ENCODE peak calls at places on chromosomes 16 and 17, in five cellular contexts. One of them, this sample, is unnamed.

GRCh38 chr17:73645050-73645871 is 1.0 kb upstream of the SDK2 start:
- DNase-seq in heart left ventricle: peak; percentile 72
- DNase-seq in colonic mucosa: no peak
- DNase-seq in MM.1S: no peak
- DNase-seq in heart right ventricle: peak; percentile 54
- DNase-seq in this sample: no peak

GRCh38 chr17:32497431-32498205 is 10.8 kb downstream of the CDK5R1 start:
- DNase-seq in heart left ventricle: no peak
- DNase-seq in colonic mucosa: no peak
- DNase-seq in MM.1S: no peak
- DNase-seq in heart right ventricle: no peak
- DNase-seq in this sample: no peak

GRCh38 chr17:77319211-77320031 is 178.7 kb downstream of the SEC14L1 start:
- DNase-seq in heart left ventricle: peak; percentile 89
- DNase-seq in colonic mucosa: peak; percentile 94
- DNase-seq in MM.1S: peak; percentile 86
- DNase-seq in heart right ventricle: peak; percentile 76
- DNase-seq in this sample: peak; percentile 87

GRCh38 chr17:77568540-77568939 is 390.0 kb upstream of the TNRC6C start:
- DNase-seq in heart left ventricle: no peak
- DNase-seq in colonic mucosa: no peak
- DNase-seq in MM.1S: no peak
- DNase-seq in heart right ventricle: no peak
- DNase-seq in this sample: no peak

GRCh38 chr17:36674278-36674650 is 72.9 kb downstream of the MRM1 start:
- DNase-seq in heart left ventricle: no peak
- DNase-seq in colonic mucosa: no peak
- DNase-seq in MM.1S: no peak
- DNase-seq in heart right ventricle: no peak
- DNase-seq in this sample: no peak

GRCh38 chr16:58339452-58339938 is 44.7 kb upstream of the PRSS54 start:
- DNase-seq in heart left ventricle: no peak
- DNase-seq in colonic mucosa: no peak
- DNase-seq in MM.1S: no peak
- DNase-seq in heart right ventricle: no peak
- DNase-seq in this sample: no peak

GRCh38 chr17:79648181-79648831 is 37.5 kb upstream of the RBFOX3 start:
- DNase-seq in heart left ventricle: no peak
- DNase-seq in colonic mucosa: peak; percentile 4
- DNase-seq in MM.1S: no peak
- DNase-seq in heart right ventricle: no peak
- DNase-seq in this sample: no peak

GRCh38 chr16:10922328-10923145 is 19.7 kb downstream of the DEXI start:
- DNase-seq in heart left ventricle: peak; percentile 87
- DNase-seq in colonic mucosa: no peak
- DNase-seq in MM.1S: no peak
- DNase-seq in heart right ventricle: peak; percentile 83
- DNase-seq in this sample: peak; percentile 60

GRCh38 chr17:28330671-28331070 is 4.6 kb downstream of the IFT20 start:
- DNase-seq in heart left ventricle: no peak
- DNase-seq in colonic mucosa: no peak
- DNase-seq in MM.1S: no peak
- DNase-seq in heart right ventricle: no peak
- DNase-seq in this sample: no peak

GRCh38 chr17:17437893-17438292 is 38.9 kb upstream of the MED9 start:
- DNase-seq in heart left ventricle: no peak
- DNase-seq in colonic mucosa: no peak
- DNase-seq in MM.1S: no peak
- DNase-seq in heart right ventricle: no peak
- DNase-seq in this sample: no peak

GRCh38 chr16:89060207-89060794 is 33.4 kb upstream of the ACSF3 start:
- DNase-seq in heart left ventricle: no peak
- DNase-seq in colonic mucosa: no peak
- DNase-seq in MM.1S: no peak
- DNase-seq in heart right ventricle: no peak
- DNase-seq in this sample: no peak

GRCh38 chr17:72587156-72587555 is 466.3 kb downstream of the SOX9 start:
- DNase-seq in heart left ventricle: no peak
- DNase-seq in colonic mucosa: no peak
- DNase-seq in MM.1S: peak; percentile 83
- DNase-seq in heart right ventricle: no peak
- DNase-seq in this sample: no peak

GRCh38 chr17:73999246-73999645 is 204.2 kb upstream of the RPL38 start:
- DNase-seq in heart left ventricle: no peak
- DNase-seq in colonic mucosa: no peak
- DNase-seq in MM.1S: no peak
- DNase-seq in heart right ventricle: no peak
- DNase-seq in this sample: no peak

GRCh38 chr16:31436221-31437045 is 6.2 kb downstream of the ZNF843 start:
- DNase-seq in heart left ventricle: no peak
- DNase-seq in colonic mucosa: no peak
- DNase-seq in MM.1S: no peak
- DNase-seq in heart right ventricle: no peak
- DNase-seq in this sample: no peak

GRCh38 chr16:31439519-31439918 is 3.1 kb downstream of the ZNF843 start:
- DNase-seq in heart left ventricle: no peak
- DNase-seq in colonic mucosa: no peak
- DNase-seq in MM.1S: no peak
- DNase-seq in heart right ventricle: no peak
- DNase-seq in this sample: no peak

GRCh38 chr16:31438414-31438813 is 4.2 kb downstream of the ZNF843 start:
- DNase-seq in heart left ventricle: no peak
- DNase-seq in colonic mucosa: no peak
- DNase-seq in MM.1S: no peak
- DNase-seq in heart right ventricle: no peak
- DNase-seq in this sample: no peak

GRCh38 chr16:31441956-31442355 is 633 bp downstream of the ZNF843 start:
- DNase-seq in heart left ventricle: no peak
- DNase-seq in colonic mucosa: no peak
- DNase-seq in MM.1S: no peak
- DNase-seq in heart right ventricle: peak; percentile 28
- DNase-seq in this sample: no peak

GRCh38 chr16:31440511-31441184 is 1.9 kb downstream of the ZNF843 start:
- DNase-seq in heart left ventricle: no peak
- DNase-seq in colonic mucosa: no peak
- DNase-seq in MM.1S: no peak
- DNase-seq in heart right ventricle: no peak
- DNase-seq in this sample: no peak
- H3K27ac ChIP-seq in heart left ventricle: no peak overlapping the region
- H3K27ac ChIP-seq in colonic mucosa: no peak overlapping the region
- H3K27ac ChIP-seq in MM.1S: no peak overlapping the region
- H3K27ac ChIP-seq in heart right ventricle: peak overlapping the region; percentile 8
- H3K27ac ChIP-seq in this sample: no peak overlapping the region

GRCh38 chr17:26809033-26809432 is 484.9 kb upstream of the WSB1 start:
- DNase-seq in heart left ventricle: no peak
- DNase-seq in colonic mucosa: no peak
- DNase-seq in MM.1S: no peak
- DNase-seq in heart right ventricle: no peak
- DNase-seq in this sample: no peak
- H3K9me3 ChIP-seq in heart left ventricle: no peaks in the 10 kb centered on the region
- H3K9me3 ChIP-seq in colonic mucosa: no peaks in the 10 kb centered on the region
- H3K9me3 ChIP-seq in MM.1S: no peaks in the 10 kb centered on the region
- H3K9me3 ChIP-seq in heart right ventricle: no peaks in the 10 kb centered on the region
- H3K9me3 ChIP-seq in this sample: peaks cover 22% of the 10 kb centered on the region

DNA sequence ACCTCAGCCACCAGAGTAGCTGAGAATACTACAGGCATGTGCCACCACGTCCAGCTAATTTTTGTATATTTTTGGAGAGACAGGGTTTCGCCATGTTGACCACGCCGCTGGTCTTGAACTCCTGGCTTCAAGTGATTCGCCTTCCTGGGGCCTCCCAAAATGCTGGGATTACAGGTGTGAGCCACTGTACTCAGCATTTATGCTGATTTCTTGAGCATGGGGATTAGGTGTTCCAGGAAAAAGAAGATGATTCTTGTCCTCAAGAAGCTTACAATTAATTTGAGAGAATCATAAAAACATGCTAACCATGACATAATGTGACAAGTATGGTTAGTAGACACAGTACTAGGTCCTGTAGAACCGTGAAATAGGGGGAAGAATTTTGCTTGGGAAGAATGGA is 30.9 kb downstream of the NACA2 start:
- DNase-seq in heart left ventricle: no peak
- DNase-seq in colonic mucosa: no peak
- DNase-seq in MM.1S: no peak
- DNase-seq in heart right ventricle: no peak
- DNase-seq in this sample: no peak
- H3K27ac ChIP-seq in heart left ventricle: no peak overlapping the region
- H3K27ac ChIP-seq in colonic mucosa: no peak overlapping the region
- H3K27ac ChIP-seq in MM.1S: no peak overlapping the region
- H3K27ac ChIP-seq in heart right ventricle: no peak overlapping the region
- H3K27ac ChIP-seq in this sample: no peak overlapping the region

DNA sequence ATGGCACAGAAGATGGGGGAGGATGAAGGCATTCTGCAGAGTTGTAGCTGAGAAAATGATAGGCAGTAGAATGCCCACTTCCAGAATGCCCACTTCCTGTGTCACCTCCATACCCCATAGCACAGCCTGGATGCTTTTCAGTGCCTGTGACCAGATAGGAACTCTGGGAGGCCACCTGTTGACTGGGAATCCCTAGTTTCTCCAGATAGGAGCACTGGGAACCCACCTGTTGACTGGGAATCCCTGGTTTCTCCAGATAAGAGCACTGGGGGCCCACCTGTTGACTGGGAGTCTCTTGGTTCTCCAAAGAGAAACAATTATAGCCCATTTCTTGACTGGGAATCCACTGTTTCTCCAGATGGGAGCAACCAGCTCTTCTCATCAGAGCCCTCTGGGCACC is 11.6 kb downstream of the CPHXL start:
- DNase-seq in heart left ventricle: no peak
- DNase-seq in colonic mucosa: no peak
- DNase-seq in MM.1S: no peak
- DNase-seq in heart right ventricle: no peak
- DNase-seq in this sample: no peak
- H3K9me3 ChIP-seq in heart left ventricle: peaks cover 6% of the 10 kb centered on the region
- H3K9me3 ChIP-seq in colonic mucosa: no peaks in the 10 kb centered on the region
- H3K9me3 ChIP-seq in MM.1S: no peaks in the 10 kb centered on the region
- H3K9me3 ChIP-seq in heart right ventricle: no peaks in the 10 kb centered on the region
- H3K9me3 ChIP-seq in this sample: peaks cover 7% of the 10 kb centered on the region

This sample was measured in lung.